ENCODE peak calls at places on chromosomes 2 and 18, in five cellular contexts. One of them, this sample, is unnamed.

GRCh38 chr2:239590995-239591915 is 190.4 kb upstream of the HDAC4 start:
- DNase-seq in HCT116: no peak
- DNase-seq in stomach: no peak
- DNase-seq in spleen: peak
- DNase-seq in GM12878: no peak
- DNase-seq in this sample: no peak

GRCh38 chr2:9285385-9285784 is 78.8 kb downstream of the ASAP2 start:
- DNase-seq in spleen: no peak
- DNase-seq in GM12878: no peak
- DNase-seq in stomach: no peak
- DNase-seq in HCT116: no peak
- DNase-seq in this sample: no peak

GRCh38 chr2:130374587-130375290 is 18.9 kb downstream of the PTPN18 start:
- DNase-seq in spleen: no peak
- DNase-seq in stomach: no peak
- DNase-seq in GM12878: no peak
- DNase-seq in HCT116: no peak
- DNase-seq in this sample: no peak

GRCh38 chr2:145652992-145653545 is 1133.2 kb upstream of the ZEB2 start:
- DNase-seq in GM12878: no peak
- DNase-seq in HCT116: no peak
- DNase-seq in spleen: no peak
- DNase-seq in stomach: no peak
- DNase-seq in this sample: no peak

GRCh38 chr2:197889041-197889440 is 84.6 kb downstream of the PLCL1 start:
- DNase-seq in GM12878: peak
- DNase-seq in HCT116: no peak
- DNase-seq in stomach: no peak
- DNase-seq in spleen: no peak
- DNase-seq in this sample: no peak

GRCh38 chr2:237726401-237726830 is 72.2 kb upstream of the RBM44 start:
- DNase-seq in stomach: peak
- DNase-seq in HCT116: no peak
- DNase-seq in GM12878: no peak
- DNase-seq in spleen: no peak
- DNase-seq in this sample: no peak

GRCh38 chr2:135255208-135255607 is 203.1 kb downstream of the RAB3GAP1 start:
- DNase-seq in HCT116: no peak
- DNase-seq in GM12878: peak
- DNase-seq in spleen: no peak
- DNase-seq in stomach: no peak
- DNase-seq in this sample: no peak

GRCh38 chr2:925309-925708 is 25.3 kb upstream of the SNTG2 start:
- DNase-seq in spleen: no peak
- DNase-seq in GM12878: no peak
- DNase-seq in HCT116: no peak
- DNase-seq in stomach: no peak
- DNase-seq in this sample: no peak

GRCh38 chr2:233862261-233862768 is 5.9 kb downstream of the MSL3B start:
- DNase-seq in GM12878: no peak
- DNase-seq in spleen: no peak
- DNase-seq in HCT116: no peak
- DNase-seq in stomach: no peak
- DNase-seq in this sample: no peak

GRCh38 chr2:10584843-10585475 is 104.8 kb downstream of the NOL10 start:
- DNase-seq in stomach: no peak
- DNase-seq in spleen: no peak
- DNase-seq in GM12878: no peak
- DNase-seq in HCT116: no peak
- DNase-seq in this sample: no peak

GRCh38 chr2:240876475-240877251 is 8.0 kb downstream of the AGXT start:
- DNase-seq in stomach: peak
- DNase-seq in spleen: peak
- DNase-seq in GM12878: no peak
- DNase-seq in HCT116: no peak
- DNase-seq in this sample: peak

GRCh38 chr2:204982303-204982702 is 437.0 kb downstream of the PARD3B start:
- DNase-seq in HCT116: no peak
- DNase-seq in GM12878: no peak
- DNase-seq in spleen: no peak
- DNase-seq in stomach: no peak
- DNase-seq in this sample: no peak

GRCh38 chr2:69786105-69786504 is 43.4 kb upstream of the GMCL1 start:
- DNase-seq in spleen: no peak
- DNase-seq in stomach: no peak
- DNase-seq in HCT116: no peak
- DNase-seq in GM12878: no peak
- DNase-seq in this sample: no peak

GRCh38 chr2:166573393-166573792 is 79.3 kb upstream of the SCN7A start:
- DNase-seq in spleen: no peak
- DNase-seq in GM12878: no peak
- DNase-seq in stomach: no peak
- DNase-seq in HCT116: no peak
- DNase-seq in this sample: no peak

GRCh38 chr2:237861875-237862527 is 2.6 kb downstream of the RAMP1 start:
- DNase-seq in spleen: no peak
- DNase-seq in GM12878: no peak
- DNase-seq in stomach: no peak
- DNase-seq in HCT116: no peak
- DNase-seq in this sample: no peak

GRCh38 chr2:230060672-230061293 is 7.9 kb downstream of the SLC16A14 start:
- DNase-seq in HCT116: no peak
- DNase-seq in spleen: no peak
- DNase-seq in stomach: no peak
- DNase-seq in GM12878: no peak
- DNase-seq in this sample: no peak

GRCh38 chr2:242085941-242086621 is 216.6 kb downstream of the RTP5 start:
- DNase-seq in stomach: peak
- DNase-seq in spleen: peak
- DNase-seq in HCT116: no peak
- DNase-seq in GM12878: peak
- DNase-seq in this sample: no peak

GRCh38 chr2:68463287-68463877 is 3.7 kb downstream of the FBXO48 start:
- DNase-seq in GM12878: no peak
- DNase-seq in stomach: no peak
- DNase-seq in HCT116: peak
- DNase-seq in spleen: no peak
- DNase-seq in this sample: no peak

GRCh38 chr2:236350426-236350825 is 86.2 kb upstream of the ASB18 start:
- DNase-seq in stomach: no peak
- DNase-seq in HCT116: no peak
- DNase-seq in spleen: no peak
- DNase-seq in GM12878: no peak
- DNase-seq in this sample: no peak

GRCh38 chr2:95799892-95800291 is 191.7 kb downstream of the ANKRD36C start:
- DNase-seq in stomach: no peak
- DNase-seq in GM12878: no peak
- DNase-seq in HCT116: no peak
- DNase-seq in spleen: peak
- DNase-seq in this sample: no peak

GRCh38 chr18:8933714-8934284 is 168.7 kb upstream of the NDUFV2 start:
- DNase-seq in HCT116: no peak
- DNase-seq in spleen: no peak
- DNase-seq in GM12878: no peak
- DNase-seq in stomach: no peak
- DNase-seq in this sample: no peak

GRCh38 chr2:235044501-235045271 is 92.9 kb downstream of the SH3BP4 start:
- DNase-seq in HCT116: no peak
- DNase-seq in GM12878: no peak
- DNase-seq in stomach: peak
- DNase-seq in spleen: peak
- DNase-seq in this sample: no peak

GRCh38 chr2:40220177-40220925 is 231.5 kb downstream of the SLC8A1 start:
- DNase-seq in HCT116: no peak
- DNase-seq in GM12878: no peak
- DNase-seq in stomach: no peak
- DNase-seq in spleen: no peak
- DNase-seq in this sample: no peak

GRCh38 chr2:171180229-171180937 is 19.7 kb upstream of the TLK1 start:
- DNase-seq in HCT116: no peak
- DNase-seq in spleen: no peak
- DNase-seq in GM12878: no peak
- DNase-seq in stomach: no peak
- DNase-seq in this sample: no peak

GRCh38 chr18:2932247-2933181 is 80.4 kb downstream of the LPIN2 start:
- DNase-seq in HCT116: peak
- DNase-seq in stomach: no peak
- DNase-seq in spleen: no peak
- DNase-seq in GM12878: peak
- DNase-seq in this sample: no peak

GRCh38 chr2:230106771-230107170 is 38.0 kb upstream of the SLC16A14 start:
- DNase-seq in GM12878: no peak
- DNase-seq in spleen: no peak
- DNase-seq in stomach: no peak
- DNase-seq in HCT116: no peak
- DNase-seq in this sample: no peak

GRCh38 chr2:76599732-76600368 is 889.1 kb upstream of the GCFC2 start:
- DNase-seq in HCT116: peak
- DNase-seq in spleen: peak
- DNase-seq in GM12878: peak
- DNase-seq in stomach: peak
- DNase-seq in this sample: peak

GRCh38 chr18:8303151-8303770 is 306.0 kb upstream of the RAB12 start:
- DNase-seq in HCT116: no peak
- DNase-seq in stomach: no peak
- DNase-seq in GM12878: no peak
- DNase-seq in spleen: no peak
- DNase-seq in this sample: no peak

GRCh38 chr2:207768891-207769596 is 662 bp downstream of the FZD5 start:
- DNase-seq in HCT116: no peak
- DNase-seq in GM12878: no peak
- DNase-seq in spleen: peak
- DNase-seq in stomach: no peak
- DNase-seq in this sample: no peak

GRCh38 chr2:43185146-43185545 is 41.3 kb downstream of the ZFP36L2 start:
- DNase-seq in HCT116: peak
- DNase-seq in GM12878: no peak
- DNase-seq in spleen: no peak
- DNase-seq in stomach: no peak
- DNase-seq in this sample: no peak

GRCh38 chr2:150259746-150260145 is 227.7 kb downstream of the RND3 start:
- DNase-seq in HCT116: no peak
- DNase-seq in stomach: no peak
- DNase-seq in GM12878: no peak
- DNase-seq in spleen: no peak
- DNase-seq in this sample: no peak

GRCh38 chr18:52903858-52904257 is 563.9 kb downstream of the DCC start:
- DNase-seq in stomach: peak
- DNase-seq in HCT116: no peak
- DNase-seq in spleen: no peak
- DNase-seq in GM12878: no peak
- DNase-seq in this sample: no peak

GRCh38 chr18:77123313-77124231 is 9.0 kb downstream of the MBP start:
- DNase-seq in GM12878: no peak
- DNase-seq in spleen: no peak
- DNase-seq in HCT116: no peak
- DNase-seq in stomach: no peak
- DNase-seq in this sample: no peak

GRCh38 chr18:77119851-77120491 is 12.6 kb downstream of the MBP start:
- DNase-seq in spleen: no peak
- DNase-seq in stomach: no peak
- DNase-seq in GM12878: no peak
- DNase-seq in HCT116: no peak
- DNase-seq in this sample: no peak

GRCh38 chr18:77127769-77128671 is 4.6 kb downstream of the MBP start:
- DNase-seq in GM12878: peak
- DNase-seq in HCT116: no peak
- DNase-seq in stomach: no peak
- DNase-seq in spleen: no peak
- DNase-seq in this sample: no peak

GRCh38 chr18:77129150-77129551 is 3.4 kb downstream of the MBP start:
- DNase-seq in stomach: no peak
- DNase-seq in spleen: no peak
- DNase-seq in HCT116: no peak
- DNase-seq in GM12878: no peak
- DNase-seq in this sample: no peak

DNA sequence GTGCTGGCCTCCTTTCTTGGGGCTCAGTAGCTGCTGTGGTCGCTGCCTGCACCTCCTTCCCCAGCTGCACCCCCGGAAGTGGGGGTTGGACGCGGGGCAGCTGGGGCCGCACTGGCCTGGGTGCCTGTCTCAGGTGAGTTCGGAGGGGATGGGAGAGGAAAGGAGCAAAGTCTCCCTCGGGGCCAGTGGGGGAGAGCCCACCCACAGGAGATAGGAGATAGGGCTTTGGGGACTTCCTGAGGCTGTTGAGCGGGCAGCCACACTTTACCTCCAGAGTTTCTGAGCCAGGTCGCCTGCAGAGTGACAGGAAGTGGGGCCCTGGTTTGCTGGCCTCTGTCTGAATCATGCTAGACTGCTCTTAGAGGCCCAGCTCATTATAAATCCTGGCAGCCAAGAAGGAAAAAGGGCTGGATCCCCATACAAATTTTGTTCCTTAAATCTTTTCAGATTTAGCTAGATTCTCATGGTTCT is 8.1 kb downstream of the MBP start:
- DNase-seq in HCT116: no peak
- DNase-seq in spleen: peak
- DNase-seq in stomach: no peak
- DNase-seq in GM12878: peak
- DNase-seq in this sample: no peak
- TF ChIP-seq POLR2A in HCT116: no peak
- TF ChIP-seq POLR2A in spleen: no peak
- TF ChIP-seq POLR2A in stomach: no peak
- TF ChIP-seq POLR2A in GM12878: no peak
- TF ChIP-seq POLR2A in this sample: peak

GRCh38 chr2:218745160-218745558 is 34.5 kb downstream of the TTLL4 start:
- DNase-seq in HCT116: no peak
- DNase-seq in stomach: no peak
- DNase-seq in spleen: no peak
- DNase-seq in GM12878: no peak
- DNase-seq in this sample: no peak
- TF ChIP-seq POLR2AphosphoS5 in HCT116: no peak
- TF ChIP-seq POLR2AphosphoS5 in stomach: no peak
- TF ChIP-seq POLR2AphosphoS5 in spleen: peak
- TF ChIP-seq POLR2AphosphoS5 in GM12878: no peak
- TF ChIP-seq POLR2AphosphoS5 in this sample: no peak

DNA sequence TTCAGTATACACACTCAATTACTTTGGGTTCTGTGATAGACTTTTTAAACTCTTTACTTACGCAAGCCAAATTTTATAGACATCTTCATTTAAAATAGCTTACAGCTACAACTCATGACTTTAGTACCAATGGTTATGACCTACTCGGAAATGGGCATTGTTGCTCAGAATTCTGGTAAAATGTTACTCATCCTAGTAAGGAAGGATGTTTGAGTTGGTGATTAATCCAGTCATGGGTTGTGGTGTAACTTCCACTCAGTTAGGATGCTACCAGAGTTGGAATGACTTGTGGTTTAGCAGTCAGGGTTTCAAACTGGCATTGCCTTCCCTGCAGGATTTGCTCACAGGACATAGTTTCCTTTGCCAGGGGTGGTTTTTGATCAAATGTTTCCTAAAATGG is 7.4 kb upstream of the NPC1 start:
- DNase-seq in stomach: no peak
- DNase-seq in spleen: no peak
- DNase-seq in GM12878: no peak
- DNase-seq in HCT116: no peak
- DNase-seq in this sample: no peak
- TF ChIP-seq POLR2A in stomach: no peak
- TF ChIP-seq POLR2A in spleen: no peak
- TF ChIP-seq POLR2A in GM12878: no peak
- TF ChIP-seq POLR2A in HCT116: no peak
- TF ChIP-seq POLR2A in this sample: no peak

GRCh38 chr2:64914735-64915509 is 74.3 kb upstream of the SLC1A4 start:
- DNase-seq in HCT116: no peak
- DNase-seq in GM12878: peak
- DNase-seq in spleen: no peak
- DNase-seq in stomach: no peak
- DNase-seq in this sample: no peak
- TF ChIP-seq POLR2AphosphoS5 in HCT116: no peak
- TF ChIP-seq POLR2AphosphoS5 in GM12878: peak
- TF ChIP-seq POLR2AphosphoS5 in spleen: peak
- TF ChIP-seq POLR2AphosphoS5 in stomach: no peak
- TF ChIP-seq POLR2AphosphoS5 in this sample: peak

This sample was measured in GM12892.